ENCODE peak calls at places on chromosomes 11 and 22, in seven cellular contexts. N is hepatocyte, D is lower leg skin, O is MM.1S, I is uterus, M is DND-41, B is brain microvascular endothelial cell. V is an unnamed sample.
A peak's percentile ranks its signal among the peaks of the same experiment; 100 is the strongest.

GRCh38 chr11:66692871-66693331 is 15.2 kb upstream of the RBM4B start:
- DNase-seq in N (no peak), D (no peak), O (no peak), I (no peak), M (no peak), B (no peak), V (no peak)

GRCh38 chr11:86182976-86183584 is 61.5 kb upstream of the EED start:
- DNase-seq in N (peak; percentile 64), D (no peak), O (peak; percentile 97), I (no peak), M (no peak), B (no peak), V (no peak)

GRCh38 chr22:49642741-49643140 is 184.9 kb downstream of the BRD1 start:
- DNase-seq in N (no peak), D (no peak), O (no peak), I (no peak), M (no peak), B (no peak), V (no peak)

GRCh38 chr11:46003647-46004046 is 81.2 kb downstream of the LARGE2 start:
- DNase-seq in N (no peak), D (no peak), O (no peak), I (no peak), M (no peak), B (no peak), V (no peak)

GRCh38 chr22:50611341-50612060 is 10.9 kb downstream of the MAPK8IP2 start:
- DNase-seq in N (no peak), D (peak; percentile 68), O (no peak), I (no peak), M (no peak), B (no peak), V (no peak)

GRCh38 chr11:65862191-65862735 is 2.0 kb downstream of the MUS81 start:
- DNase-seq in N (no peak), D (no peak), O (no peak), I (peak; percentile 17), M (peak; percentile 7), B (no peak), V (no peak)

GRCh38 chr11:57387284-57388030 is 3.0 kb downstream of the PRG2 start:
- DNase-seq in N (no peak), D (no peak), O (no peak), I (no peak), M (no peak), B (no peak), V (no peak)

GRCh38 chr11:62108017-62108750 is 15.6 kb upstream of the INCENP start:
- DNase-seq in N (peak; percentile 86), D (no peak), O (peak; percentile 65), I (no peak), M (peak; percentile 53), B (peak; percentile 24), V (no peak)

GRCh38 chr11:10318527-10318802 is 13.6 kb downstream of the ADM start:
- DNase-seq in N (no peak), D (peak; percentile 85), O (peak; percentile 63), I (no peak), M (no peak), B (no peak), V (no peak)

GRCh38 chr11:10478066-10478465 is 23.0 kb downstream of the AMPD3 start:
- DNase-seq in N (no peak), D (peak; percentile 70), O (no peak), I (peak; percentile 1), M (no peak), B (no peak), V (no peak)

GRCh38 chr11:113994077-113994954 is 19.4 kb downstream of the HTR3A start:
- DNase-seq in N (peak; percentile 34), D (no peak), O (no peak), I (peak; percentile 27), M (peak; percentile 29), B (no peak), V (no peak)

GRCh38 chr11:110243804-110244203 is 52.6 kb downstream of the RDX start:
- DNase-seq in N (no peak), D (no peak), O (no peak), I (no peak), M (no peak), B (no peak), V (no peak)

GRCh38 chr22:39175127-39176066 is 22.9 kb upstream of the CBX7 start:
- DNase-seq in N (no peak), D (peak; percentile 83), O (no peak), I (no peak), M (no peak), B (no peak), V (no peak)

GRCh38 chr22:24775769-24776492 is 1.4 kb upstream of the PIWIL3 start:
- DNase-seq in N (no peak), D (peak; percentile 20), O (no peak), I (no peak), M (no peak), B (peak; percentile 33), V (no peak)

GRCh38 chr11:68950776-68951175 is 30.0 kb downstream of the MRGPRD start:
- DNase-seq in N (no peak), D (no peak), O (no peak), I (no peak), M (no peak), B (no peak), V (no peak)

GRCh38 chr11:116869610-116870009 is 32.2 kb upstream of the APOA1 start:
- DNase-seq in N (no peak), D (no peak), O (no peak), I (no peak), M (no peak), B (no peak), V (no peak)

GRCh38 chr11:20457934-20458333 is 70.4 kb downstream of the PRMT3 start:
- DNase-seq in N (no peak), D (no peak), O (no peak), I (no peak), M (no peak), B (no peak), V (no peak)

GRCh38 chr11:125451400-125452124 is 44.5 kb downstream of the FEZ1 start:
- DNase-seq in N (peak; percentile 83), D (peak; percentile 88), O (peak; percentile 19), I (no peak), M (no peak), B (peak; percentile 22), V (no peak)

GRCh38 chr11:128424271-128424709 is 163.1 kb downstream of the ETS1 start:
- DNase-seq in N (no peak), D (peak; percentile 88), O (no peak), I (peak; percentile 63), M (no peak), B (no peak), V (no peak)

GRCh38 chr11:76380161-76380976 is 563 bp downstream of the THAP12 start:
- DNase-seq in N (no peak), D (no peak), O (peak; percentile 40), I (no peak), M (peak; percentile 47), B (peak; percentile 4), V (no peak)

GRCh38 chr11:60747359-60747873 is 9.3 kb upstream of the MS4A15 start:
- DNase-seq in N (no peak), D (no peak), O (no peak), I (no peak), M (no peak), B (no peak), V (no peak)

GRCh38 chr22:23696326-23696851 is 5.6 kb downstream of the RGL4 start:
- DNase-seq in N (no peak), D (peak; percentile 84), O (no peak), I (no peak), M (peak; percentile 93), B (peak; percentile 40), V (no peak)

GRCh38 chr11:113549611-113550061 is 74.4 kb upstream of the DRD2 start:
- DNase-seq in N (no peak), D (no peak), O (no peak), I (no peak), M (no peak), B (no peak), V (no peak)

GRCh38 chr11:1857064-1857463 is 4.2 kb downstream of the LSP1 start:
- DNase-seq in N (no peak), D (no peak), O (no peak), I (no peak), M (no peak), B (no peak), V (no peak)

GRCh38 chr22:46098525-46099475 is 51.5 kb upstream of the PPARA start:
- DNase-seq in N (no peak), D (no peak), O (no peak), I (no peak), M (no peak), B (no peak), V (no peak)

DNA sequence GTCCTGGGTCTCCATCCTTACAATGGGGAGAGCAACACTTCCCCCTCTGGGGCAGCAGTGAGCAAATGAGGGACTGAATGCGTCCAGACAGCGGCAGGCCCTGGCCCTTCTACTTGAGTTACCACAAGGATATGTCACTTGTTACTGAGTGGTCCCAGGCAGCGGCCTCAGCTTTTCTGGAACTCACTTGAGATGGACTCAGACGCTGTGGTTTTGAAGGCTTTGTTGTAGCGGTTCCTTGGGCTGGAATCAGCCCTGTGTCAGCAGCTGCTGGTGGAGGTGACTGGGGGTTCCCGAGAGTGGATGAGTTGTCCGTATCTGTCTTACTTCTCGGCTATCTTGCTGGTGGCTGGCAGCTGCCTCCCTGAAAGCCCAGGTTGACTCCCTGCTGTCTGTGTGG is 77.0 kb downstream of the MICAL2 start:
- DNase-seq in N (no peak), D (peak; percentile 72), O (no peak), I (no peak), M (no peak), B (peak; percentile 36), V (no peak)
- TF ChIP-seq CTCF in N (no peak), D (no peak), O (no peak), I (no peak), M (no peak), B (peak; percentile 14), V (no peak)

DNA sequence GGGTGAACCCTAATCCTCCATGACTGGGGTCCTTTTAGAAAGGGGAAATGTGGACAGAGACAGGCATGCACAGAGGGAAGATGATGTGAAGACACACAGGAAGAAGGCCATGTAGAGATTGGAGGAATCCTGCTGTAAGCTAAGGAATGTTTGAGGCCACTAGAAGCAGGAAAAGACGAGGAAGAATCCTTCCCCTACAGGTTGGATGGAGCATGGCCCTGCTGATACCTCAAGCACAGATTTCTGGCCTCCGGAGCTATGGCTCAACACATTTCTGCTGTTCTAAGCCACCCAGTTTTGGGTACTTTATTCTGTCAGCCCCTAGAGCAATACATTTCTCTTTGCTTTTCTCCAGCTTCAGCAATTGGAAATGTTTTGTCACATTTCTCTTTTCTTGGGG is 487.0 kb downstream of the MIAT start:
- DNase-seq in N (no peak), D (no peak), O (no peak), I (no peak), M (no peak), B (no peak), V (no peak)
- TF ChIP-seq CTCF in N (no peak), D (no peak), O (no peak), I (no peak), M (no peak), B (peak; percentile 33), V (no peak)

GRCh38 chr22:44166448-44166847 is 14.3 kb upstream of the PARVG start:
- DNase-seq in N (no peak), D (no peak), O (no peak), I (no peak), M (no peak), B (no peak), V (no peak)
- TF ChIP-seq CTCF in N (no peak), D (no peak), O (no peak), I (no peak), M (no peak), B (no peak), V (no peak)

DNA sequence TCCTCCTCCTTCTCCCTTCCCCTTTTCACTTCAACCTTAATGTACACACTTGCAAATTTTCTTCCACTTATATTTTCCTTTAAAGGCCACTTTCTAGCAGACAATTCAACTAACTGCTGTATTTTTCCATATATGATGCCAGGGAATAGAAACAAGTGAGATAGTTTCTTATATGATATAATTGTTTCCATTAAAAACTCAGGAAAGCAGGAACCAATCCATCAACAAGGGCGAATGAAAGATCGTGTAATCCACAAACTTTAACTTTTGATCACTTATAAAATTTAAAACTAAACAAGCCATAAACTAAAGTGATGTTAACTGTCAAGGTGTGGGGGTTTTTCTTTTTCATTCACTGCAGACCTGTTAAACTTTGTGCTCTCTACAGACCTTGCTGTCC is 60.1 kb downstream of the MAML2 start:
- DNase-seq in N (no peak), D (no peak), O (no peak), I (no peak), M (no peak), B (no peak), V (no peak)
- TF ChIP-seq CTCF in N (no peak), D (no peak), O (no peak), I (no peak), M (no peak), B (no peak), V (no peak)